ENCODE peak calls at places on chromosomes 12 and 14, in eight cellular contexts. D is NB4; Q is ovary; T is fibroblast of pulmonary artery; P is foreskin fibroblast; N is mammary epithelial cell; V is CD8-positive, alpha-beta memory T cell; F is cardiac fibroblast. X is an unnamed sample.

GRCh38 chr14:95515080-95515489 is 1.4 kb downstream of the SYNE3 start:
- DNase-seq in F (peak), V (no peak), Q (peak), N (no peak), P (peak), D (peak), T (peak), X (peak)

GRCh38 chr12:82673698-82674097 is 13.0 kb upstream of the TMTC2 start:
- DNase-seq in Q (no peak), T (no peak), P (no peak), F (no peak), V (no peak), N (no peak), D (no peak), X (no peak)

GRCh38 chr12:11568762-11569478 is 80.6 kb upstream of the ETV6 start:
- DNase-seq in P (no peak), D (no peak), Q (no peak), N (no peak), V (no peak), F (no peak), T (no peak), X (no peak)

GRCh38 chr12:19681007-19681406 is 241.7 kb downstream of the AEBP2 start:
- DNase-seq in D (peak), Q (no peak), T (no peak), V (no peak), P (no peak), F (no peak), N (no peak), X (no peak)

GRCh38 chr12:98780261-98780660 is 135.2 kb downstream of the APAF1 start:
- DNase-seq in P (no peak), N (no peak), D (no peak), Q (no peak), F (no peak), T (no peak), V (no peak), X (no peak)

GRCh38 chr12:56120158-56120846 is 2.2 kb downstream of the ZC3H10 start:
- DNase-seq in T (no peak), V (no peak), N (peak), D (no peak), F (no peak), Q (no peak), P (no peak), X (peak)

GRCh38 chr14:20630340-20631022 is 11.0 kb downstream of the OR6S1 start:
- DNase-seq in N (peak), Q (peak), V (no peak), T (peak), F (peak), P (peak), D (peak), X (no peak)

GRCh38 chr12:104793280-104793679 is 164.8 kb downstream of the SLC41A2 start:
- DNase-seq in T (peak), F (peak), V (no peak), D (no peak), N (peak), P (peak), Q (peak), X (no peak)

GRCh38 chr14:104288272-104288671 is 149.9 kb downstream of the KIF26A start:
- DNase-seq in T (no peak), V (no peak), D (no peak), P (no peak), Q (no peak), N (no peak), F (no peak), X (peak)

GRCh38 chr12:1845886-1846285 is 25.5 kb downstream of the LRTM2 start:
- DNase-seq in F (no peak), V (no peak), D (no peak), T (no peak), N (no peak), P (no peak), Q (no peak), X (no peak)

GRCh38 chr14:33515441-33515840 is 435.4 kb downstream of the EGLN3 start:
- DNase-seq in Q (no peak), T (no peak), V (no peak), F (peak), D (no peak), N (no peak), P (no peak), X (no peak)

GRCh38 chr14:61140872-61141271 is 140.3 kb downstream of the TMEM30B start:
- DNase-seq in P (peak), N (peak), Q (no peak), T (peak), F (peak), D (no peak), V (no peak), X (no peak)

GRCh38 chr12:2283910-2284309 is 231.1 kb downstream of the CACNA1C start:
- DNase-seq in V (no peak), N (no peak), T (peak), Q (no peak), D (peak), F (peak), P (peak), X (no peak)

GRCh38 chr14:59046746-59047145 is 141.7 kb upstream of the DAAM1 start:
- DNase-seq in F (peak), T (no peak), V (no peak), Q (no peak), D (no peak), P (no peak), N (no peak), X (no peak)

GRCh38 chr12:120258323-120258896 is 7.1 kb downstream of the PXN start:
- DNase-seq in P (no peak), V (no peak), N (no peak), F (no peak), Q (no peak), T (no peak), D (no peak), X (no peak)
- H3K4me3 ChIP-seq in P (no peak), V (no peak), N (no peak), F (no peak), Q (no peak), T (no peak), D (no peak), X (no peak)

GRCh38 chr14:23403908-23404307 is 4.2 kb downstream of the MYH6 start:
- DNase-seq in P (no peak), F (no peak), D (no peak), T (no peak), V (no peak), N (no peak), Q (no peak), X (no peak)
- H3K4me3 ChIP-seq in P (no peak), F (no peak), D (no peak), T (no peak), V (no peak), N (no peak), Q (no peak), X (peak)

DNA sequence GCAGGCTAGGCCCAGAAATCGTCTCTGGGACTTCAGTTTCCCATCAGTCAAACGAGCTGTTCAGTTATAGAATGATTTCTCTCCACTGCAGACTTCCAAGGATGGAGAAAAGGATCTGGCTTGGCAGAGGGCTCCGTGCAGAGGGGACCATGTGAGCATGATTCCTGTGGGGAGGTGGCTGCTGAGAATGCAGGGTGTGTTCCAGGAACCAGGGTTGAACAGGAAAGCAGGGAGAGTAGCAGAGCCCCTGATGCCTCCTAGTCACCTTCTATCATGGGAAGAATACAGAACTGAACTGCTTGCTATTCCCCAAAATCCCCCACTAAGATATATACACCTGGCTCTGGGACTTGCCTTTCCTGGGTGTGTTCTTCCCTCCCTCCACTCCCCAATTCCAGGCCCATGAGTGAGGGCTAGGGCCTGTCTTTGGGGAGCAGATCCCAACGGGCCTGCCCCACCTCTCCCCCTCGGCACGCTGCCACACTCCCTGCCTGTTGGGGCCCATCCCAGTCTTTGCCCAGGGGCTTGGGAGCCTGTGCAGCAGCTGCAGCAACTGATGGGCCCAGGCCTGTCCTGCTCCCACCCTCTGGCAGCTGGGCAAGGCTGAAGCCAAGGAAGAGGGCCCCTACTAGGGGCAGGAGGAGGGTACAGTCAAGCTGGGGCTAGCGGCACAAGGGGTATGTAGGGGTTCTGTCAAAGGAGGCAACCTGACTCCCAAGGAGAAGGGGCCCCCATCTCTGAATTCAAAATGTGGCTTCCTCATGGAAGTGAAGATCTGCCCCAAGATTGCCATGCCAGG is 3.3 kb downstream of the AJUBA start:
- DNase-seq in Q (no peak), T (no peak), V (no peak), N (peak), P (peak), D (no peak), F (no peak), X (no peak)
- H3K4me3 ChIP-seq in Q (no peak), T (peak), V (no peak), N (peak), P (peak), D (no peak), F (no peak), X (no peak)

GRCh38 chr14:55578511-55578910 is 1.5 kb upstream of the KTN1 start:
- DNase-seq in N (no peak), Q (peak), D (no peak), F (no peak), T (no peak), P (peak), V (no peak), X (no peak)
- H3K4me3 ChIP-seq in N (no peak), Q (peak), D (peak), F (no peak), T (peak), P (peak), V (no peak), X (no peak)

DNA sequence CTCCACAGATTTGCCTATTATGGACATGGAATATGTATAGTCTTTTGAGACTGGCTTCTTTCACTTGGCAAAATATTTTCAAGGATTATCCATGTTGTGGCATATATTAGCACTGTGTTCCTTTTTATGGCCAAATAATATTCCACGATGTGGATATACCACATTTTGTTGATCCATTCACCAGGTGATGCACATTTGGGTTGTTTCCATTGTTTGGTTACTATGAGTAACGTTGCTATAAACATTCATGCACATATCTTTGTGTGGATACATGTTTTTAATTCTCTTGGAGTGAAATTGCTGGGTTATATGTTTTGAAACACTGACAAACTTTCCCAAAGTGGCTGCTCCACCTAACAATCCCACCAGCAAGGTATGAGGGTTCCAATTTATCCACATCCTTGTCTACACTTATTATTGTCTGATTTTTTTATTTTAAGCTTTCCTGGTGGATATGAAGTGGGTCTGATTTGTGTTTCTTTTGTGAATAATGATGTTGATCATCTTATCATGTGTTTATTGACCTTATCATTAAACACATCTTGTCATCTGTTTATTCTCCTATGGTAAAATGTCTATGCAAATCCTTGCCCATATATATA is 116.2 kb upstream of the FRMD6 start:
- DNase-seq in Q (no peak), F (no peak), P (no peak), V (no peak), N (peak), T (no peak), D (no peak), X (no peak)
- H3K4me3 ChIP-seq in Q (no peak), F (no peak), P (no peak), V (no peak), N (no peak), T (no peak), D (no peak), X (no peak)

GRCh38 chr12:59452746-59453145 is 143.1 kb upstream of the SLC16A7 start:
- DNase-seq in D (no peak), Q (no peak), T (peak), F (peak), V (no peak), P (peak), N (no peak), X (no peak)

GRCh38 chr12:59452259-59452658 is 143.6 kb upstream of the SLC16A7 start:
- DNase-seq in T (peak), P (peak), V (no peak), Q (no peak), F (peak), D (no peak), N (peak), X (no peak)

GRCh38 chr12:59453461-59453860 is 142.4 kb upstream of the SLC16A7 start:
- DNase-seq in D (no peak), Q (no peak), F (no peak), P (peak), T (no peak), N (no peak), V (no peak), X (no peak)
- H3K4me3 ChIP-seq in D (no peak), Q (no peak), F (no peak), P (no peak), T (no peak), N (no peak), V (no peak), X (no peak)

GRCh38 chr12:130704606-130705005 is 11.5 kb downstream of the RIMBP2 start:
- DNase-seq in T (no peak), D (no peak), F (no peak), P (no peak), Q (no peak), N (no peak), V (no peak), X (no peak)

GRCh38 chr12:130706311-130706710 is 9.8 kb downstream of the RIMBP2 start:
- DNase-seq in D (no peak), T (no peak), F (no peak), Q (no peak), P (no peak), V (no peak), N (no peak), X (no peak)

GRCh38 chr12:130706885-130707570 is 9.1 kb downstream of the RIMBP2 start:
- DNase-seq in D (no peak), Q (no peak), V (no peak), T (no peak), N (no peak), F (no peak), P (no peak), X (no peak)

GRCh38 chr12:130703733-130704375 is 12.2 kb downstream of the RIMBP2 start:
- DNase-seq in P (no peak), F (no peak), T (no peak), Q (no peak), V (no peak), D (no peak), N (no peak), X (no peak)

DNA sequence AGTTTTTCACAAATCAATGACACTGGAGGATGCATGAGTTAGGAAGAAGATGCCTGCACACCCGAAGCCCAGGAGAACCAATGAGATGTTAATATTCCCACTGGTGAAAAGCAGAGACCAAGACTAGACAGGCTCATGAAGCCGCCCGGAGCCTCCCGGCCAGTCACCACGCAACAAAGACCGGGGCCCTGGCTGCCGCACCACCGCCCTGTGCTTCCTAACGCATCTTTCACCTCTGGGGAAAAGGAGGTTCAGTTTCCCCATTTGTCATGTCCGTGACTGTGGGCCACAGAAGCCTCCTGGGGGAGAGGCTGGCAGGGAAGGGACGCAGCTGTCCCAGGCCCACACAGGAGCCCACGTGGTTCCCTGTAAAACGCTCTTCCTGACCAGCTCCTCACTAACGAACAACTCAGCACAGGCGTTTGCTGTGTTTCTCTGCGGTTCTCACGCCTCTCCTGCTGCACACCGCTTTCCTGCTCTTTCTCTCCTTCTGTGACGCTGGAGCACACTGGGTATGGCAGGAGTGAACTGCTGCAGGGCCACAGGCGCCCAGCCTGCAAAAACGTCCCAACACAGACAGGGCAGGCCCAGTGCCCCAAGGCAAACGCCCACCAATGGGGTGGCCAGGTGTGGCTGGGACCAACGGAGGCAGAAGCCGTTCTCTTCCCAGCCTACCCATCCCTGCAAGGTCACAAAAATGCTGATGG is 10.8 kb downstream of the RIMBP2 start:
- DNase-seq in N (no peak), T (no peak), F (no peak), V (no peak), P (no peak), D (no peak), Q (no peak), X (no peak)
- H3K4me3 ChIP-seq in N (no peak), T (no peak), F (no peak), V (no peak), P (no peak), D (no peak), Q (no peak), X (no peak)

X was measured in heart left ventricle.